ENCODE peak calls at places on chromosome 3, in four cellular contexts. One of them, this sample, is unnamed.

GRCh38 chr3:149170672-149171071 is 41.2 kb downstream of the HPS3 start:
- DNase-seq in activated naive CD4-positive, alpha-beta T cell treated with anti-CD3 and anti-CD28 coated beads, Interleukin-2, amount 50 U/mL, for 16 hours: no peak
- DNase-seq in activated CD8-positive, alpha-beta memory T cell treated with anti-CD3 and anti-CD28 coated beads, Interleukin-2, amount 50 U/mL, for 48 hours: no peak
- DNase-seq in foreskin fibroblast: peak
- DNase-seq in this sample: no peak

GRCh38 chr3:79204351-79204750 is 563.4 kb downstream of the ROBO1 start:
- DNase-seq in activated naive CD4-positive, alpha-beta T cell treated with anti-CD3 and anti-CD28 coated beads, Interleukin-2, amount 50 U/mL, for 16 hours: no peak
- DNase-seq in activated CD8-positive, alpha-beta memory T cell treated with anti-CD3 and anti-CD28 coated beads, Interleukin-2, amount 50 U/mL, for 48 hours: no peak
- DNase-seq in foreskin fibroblast: no peak
- DNase-seq in this sample: no peak

GRCh38 chr3:180529778-180530177 is 72.2 kb upstream of the TTC14 start:
- DNase-seq in activated naive CD4-positive, alpha-beta T cell treated with anti-CD3 and anti-CD28 coated beads, Interleukin-2, amount 50 U/mL, for 16 hours: no peak
- DNase-seq in activated CD8-positive, alpha-beta memory T cell treated with anti-CD3 and anti-CD28 coated beads, Interleukin-2, amount 50 U/mL, for 48 hours: no peak
- DNase-seq in foreskin fibroblast: no peak
- DNase-seq in this sample: no peak

GRCh38 chr3:53178246-53178645 is 17.2 kb downstream of the PRKCD start:
- DNase-seq in activated naive CD4-positive, alpha-beta T cell treated with anti-CD3 and anti-CD28 coated beads, Interleukin-2, amount 50 U/mL, for 16 hours: no peak
- DNase-seq in activated CD8-positive, alpha-beta memory T cell treated with anti-CD3 and anti-CD28 coated beads, Interleukin-2, amount 50 U/mL, for 48 hours: no peak
- DNase-seq in foreskin fibroblast: no peak
- DNase-seq in this sample: no peak

GRCh38 chr3:42505203-42505848 is 2.9 kb downstream of the VIPR1 start:
- DNase-seq in activated naive CD4-positive, alpha-beta T cell treated with anti-CD3 and anti-CD28 coated beads, Interleukin-2, amount 50 U/mL, for 16 hours: peak
- DNase-seq in activated CD8-positive, alpha-beta memory T cell treated with anti-CD3 and anti-CD28 coated beads, Interleukin-2, amount 50 U/mL, for 48 hours: peak
- DNase-seq in foreskin fibroblast: no peak
- DNase-seq in this sample: peak

GRCh38 chr3:192899540-192899982 is 18.1 kb downstream of the MB21D2 start:
- DNase-seq in activated naive CD4-positive, alpha-beta T cell treated with anti-CD3 and anti-CD28 coated beads, Interleukin-2, amount 50 U/mL, for 16 hours: no peak
- DNase-seq in activated CD8-positive, alpha-beta memory T cell treated with anti-CD3 and anti-CD28 coated beads, Interleukin-2, amount 50 U/mL, for 48 hours: no peak
- DNase-seq in foreskin fibroblast: peak
- DNase-seq in this sample: no peak

GRCh38 chr3:57837686-57838085 is 81.6 kb downstream of the SLMAP start:
- DNase-seq in activated naive CD4-positive, alpha-beta T cell treated with anti-CD3 and anti-CD28 coated beads, Interleukin-2, amount 50 U/mL, for 16 hours: no peak
- DNase-seq in activated CD8-positive, alpha-beta memory T cell treated with anti-CD3 and anti-CD28 coated beads, Interleukin-2, amount 50 U/mL, for 48 hours: no peak
- DNase-seq in foreskin fibroblast: no peak
- DNase-seq in this sample: no peak

GRCh38 chr3:142445816-142446254 is 2.0 kb downstream of the XRN1 start:
- DNase-seq in activated naive CD4-positive, alpha-beta T cell treated with anti-CD3 and anti-CD28 coated beads, Interleukin-2, amount 50 U/mL, for 16 hours: no peak
- DNase-seq in activated CD8-positive, alpha-beta memory T cell treated with anti-CD3 and anti-CD28 coated beads, Interleukin-2, amount 50 U/mL, for 48 hours: no peak
- DNase-seq in foreskin fibroblast: peak
- DNase-seq in this sample: no peak

GRCh38 chr3:1824359-1824758 is 274.3 kb upstream of the CNTN4 start:
- DNase-seq in activated naive CD4-positive, alpha-beta T cell treated with anti-CD3 and anti-CD28 coated beads, Interleukin-2, amount 50 U/mL, for 16 hours: no peak
- DNase-seq in activated CD8-positive, alpha-beta memory T cell treated with anti-CD3 and anti-CD28 coated beads, Interleukin-2, amount 50 U/mL, for 48 hours: no peak
- DNase-seq in foreskin fibroblast: no peak
- DNase-seq in this sample: no peak

GRCh38 chr3:73622135-73622534 is 2.6 kb downstream of the PDZRN3 start:
- DNase-seq in activated naive CD4-positive, alpha-beta T cell treated with anti-CD3 and anti-CD28 coated beads, Interleukin-2, amount 50 U/mL, for 16 hours: no peak
- DNase-seq in activated CD8-positive, alpha-beta memory T cell treated with anti-CD3 and anti-CD28 coated beads, Interleukin-2, amount 50 U/mL, for 48 hours: no peak
- DNase-seq in foreskin fibroblast: peak
- DNase-seq in this sample: peak

GRCh38 chr3:165464736-165465135 is 268.6 kb upstream of the SLITRK3 start:
- DNase-seq in activated naive CD4-positive, alpha-beta T cell treated with anti-CD3 and anti-CD28 coated beads, Interleukin-2, amount 50 U/mL, for 16 hours: no peak
- DNase-seq in activated CD8-positive, alpha-beta memory T cell treated with anti-CD3 and anti-CD28 coated beads, Interleukin-2, amount 50 U/mL, for 48 hours: no peak
- DNase-seq in foreskin fibroblast: no peak
- DNase-seq in this sample: no peak

GRCh38 chr3:15815696-15816095 is 17.9 kb upstream of the ANKRD28 start:
- DNase-seq in activated naive CD4-positive, alpha-beta T cell treated with anti-CD3 and anti-CD28 coated beads, Interleukin-2, amount 50 U/mL, for 16 hours: no peak
- DNase-seq in activated CD8-positive, alpha-beta memory T cell treated with anti-CD3 and anti-CD28 coated beads, Interleukin-2, amount 50 U/mL, for 48 hours: no peak
- DNase-seq in foreskin fibroblast: peak
- DNase-seq in this sample: no peak

GRCh38 chr3:128486692-128487537 is 6.1 kb downstream of the GATA2 start:
- DNase-seq in activated naive CD4-positive, alpha-beta T cell treated with anti-CD3 and anti-CD28 coated beads, Interleukin-2, amount 50 U/mL, for 16 hours: no peak
- DNase-seq in activated CD8-positive, alpha-beta memory T cell treated with anti-CD3 and anti-CD28 coated beads, Interleukin-2, amount 50 U/mL, for 48 hours: peak
- DNase-seq in foreskin fibroblast: no peak
- DNase-seq in this sample: no peak

GRCh38 chr3:122682016-122682374 is 1.4 kb downstream of the PARP14 start:
- DNase-seq in activated naive CD4-positive, alpha-beta T cell treated with anti-CD3 and anti-CD28 coated beads, Interleukin-2, amount 50 U/mL, for 16 hours: no peak
- DNase-seq in activated CD8-positive, alpha-beta memory T cell treated with anti-CD3 and anti-CD28 coated beads, Interleukin-2, amount 50 U/mL, for 48 hours: no peak
- DNase-seq in foreskin fibroblast: no peak
- DNase-seq in this sample: no peak

GRCh38 chr3:143637133-143637532 is 211.1 kb downstream of the SLC9A9 start:
- DNase-seq in activated naive CD4-positive, alpha-beta T cell treated with anti-CD3 and anti-CD28 coated beads, Interleukin-2, amount 50 U/mL, for 16 hours: no peak
- DNase-seq in activated CD8-positive, alpha-beta memory T cell treated with anti-CD3 and anti-CD28 coated beads, Interleukin-2, amount 50 U/mL, for 48 hours: no peak
- DNase-seq in foreskin fibroblast: no peak
- DNase-seq in this sample: no peak

GRCh38 chr3:172097585-172097984 is 58.2 kb downstream of the FNDC3B start:
- DNase-seq in activated naive CD4-positive, alpha-beta T cell treated with anti-CD3 and anti-CD28 coated beads, Interleukin-2, amount 50 U/mL, for 16 hours: no peak
- DNase-seq in activated CD8-positive, alpha-beta memory T cell treated with anti-CD3 and anti-CD28 coated beads, Interleukin-2, amount 50 U/mL, for 48 hours: no peak
- DNase-seq in foreskin fibroblast: no peak
- DNase-seq in this sample: no peak

GRCh38 chr3:46482632-46483311 is 15.0 kb upstream of the RTP3 start:
- DNase-seq in activated naive CD4-positive, alpha-beta T cell treated with anti-CD3 and anti-CD28 coated beads, Interleukin-2, amount 50 U/mL, for 16 hours: no peak
- DNase-seq in activated CD8-positive, alpha-beta memory T cell treated with anti-CD3 and anti-CD28 coated beads, Interleukin-2, amount 50 U/mL, for 48 hours: no peak
- DNase-seq in foreskin fibroblast: no peak
- DNase-seq in this sample: no peak

GRCh38 chr3:129651316-129652202 is 45.1 kb upstream of the PLXND1 start:
- DNase-seq in activated naive CD4-positive, alpha-beta T cell treated with anti-CD3 and anti-CD28 coated beads, Interleukin-2, amount 50 U/mL, for 16 hours: no peak
- DNase-seq in activated CD8-positive, alpha-beta memory T cell treated with anti-CD3 and anti-CD28 coated beads, Interleukin-2, amount 50 U/mL, for 48 hours: no peak
- DNase-seq in foreskin fibroblast: peak
- DNase-seq in this sample: no peak

GRCh38 chr3:196220587-196220986 is 4.3 kb downstream of the SLC51A start:
- DNase-seq in activated naive CD4-positive, alpha-beta T cell treated with anti-CD3 and anti-CD28 coated beads, Interleukin-2, amount 50 U/mL, for 16 hours: no peak
- DNase-seq in activated CD8-positive, alpha-beta memory T cell treated with anti-CD3 and anti-CD28 coated beads, Interleukin-2, amount 50 U/mL, for 48 hours: no peak
- DNase-seq in foreskin fibroblast: no peak
- DNase-seq in this sample: no peak

GRCh38 chr3:41265823-41266273 is 66.5 kb downstream of the CTNNB1 start:
- DNase-seq in activated naive CD4-positive, alpha-beta T cell treated with anti-CD3 and anti-CD28 coated beads, Interleukin-2, amount 50 U/mL, for 16 hours: no peak
- DNase-seq in activated CD8-positive, alpha-beta memory T cell treated with anti-CD3 and anti-CD28 coated beads, Interleukin-2, amount 50 U/mL, for 48 hours: no peak
- DNase-seq in foreskin fibroblast: peak
- DNase-seq in this sample: no peak

GRCh38 chr3:197793246-197793645 is 2.2 kb downstream of the LRCH3 start:
- DNase-seq in activated naive CD4-positive, alpha-beta T cell treated with anti-CD3 and anti-CD28 coated beads, Interleukin-2, amount 50 U/mL, for 16 hours: no peak
- DNase-seq in activated CD8-positive, alpha-beta memory T cell treated with anti-CD3 and anti-CD28 coated beads, Interleukin-2, amount 50 U/mL, for 48 hours: no peak
- DNase-seq in foreskin fibroblast: no peak
- DNase-seq in this sample: no peak

GRCh38 chr3:23809840-23810341 is 4.1 kb downstream of the UBE2E1 start:
- DNase-seq in activated naive CD4-positive, alpha-beta T cell treated with anti-CD3 and anti-CD28 coated beads, Interleukin-2, amount 50 U/mL, for 16 hours: no peak
- DNase-seq in activated CD8-positive, alpha-beta memory T cell treated with anti-CD3 and anti-CD28 coated beads, Interleukin-2, amount 50 U/mL, for 48 hours: no peak
- DNase-seq in foreskin fibroblast: no peak
- DNase-seq in this sample: no peak

GRCh38 chr3:131794766-131795381 is 239.9 kb downstream of the CPNE4 start:
- DNase-seq in activated naive CD4-positive, alpha-beta T cell treated with anti-CD3 and anti-CD28 coated beads, Interleukin-2, amount 50 U/mL, for 16 hours: no peak
- DNase-seq in activated CD8-positive, alpha-beta memory T cell treated with anti-CD3 and anti-CD28 coated beads, Interleukin-2, amount 50 U/mL, for 48 hours: no peak
- DNase-seq in foreskin fibroblast: peak
- DNase-seq in this sample: peak

GRCh38 chr3:55482496-55483195 is 4.5 kb downstream of the WNT5A start:
- DNase-seq in activated naive CD4-positive, alpha-beta T cell treated with anti-CD3 and anti-CD28 coated beads, Interleukin-2, amount 50 U/mL, for 16 hours: no peak
- DNase-seq in activated CD8-positive, alpha-beta memory T cell treated with anti-CD3 and anti-CD28 coated beads, Interleukin-2, amount 50 U/mL, for 48 hours: no peak
- DNase-seq in foreskin fibroblast: peak
- DNase-seq in this sample: peak

GRCh38 chr3:38374221-38374620 is 27.6 kb downstream of the XYLB start:
- DNase-seq in activated naive CD4-positive, alpha-beta T cell treated with anti-CD3 and anti-CD28 coated beads, Interleukin-2, amount 50 U/mL, for 16 hours: no peak
- DNase-seq in activated CD8-positive, alpha-beta memory T cell treated with anti-CD3 and anti-CD28 coated beads, Interleukin-2, amount 50 U/mL, for 48 hours: peak
- DNase-seq in foreskin fibroblast: no peak
- DNase-seq in this sample: no peak

GRCh38 chr3:60580826-60581225 is 670.4 kb downstream of the FHIT start:
- DNase-seq in activated naive CD4-positive, alpha-beta T cell treated with anti-CD3 and anti-CD28 coated beads, Interleukin-2, amount 50 U/mL, for 16 hours: no peak
- DNase-seq in activated CD8-positive, alpha-beta memory T cell treated with anti-CD3 and anti-CD28 coated beads, Interleukin-2, amount 50 U/mL, for 48 hours: no peak
- DNase-seq in foreskin fibroblast: no peak
- DNase-seq in this sample: no peak

GRCh38 chr3:45547764-45548683 is 46.5 kb upstream of the LIMD1 start:
- DNase-seq in activated naive CD4-positive, alpha-beta T cell treated with anti-CD3 and anti-CD28 coated beads, Interleukin-2, amount 50 U/mL, for 16 hours: no peak
- DNase-seq in activated CD8-positive, alpha-beta memory T cell treated with anti-CD3 and anti-CD28 coated beads, Interleukin-2, amount 50 U/mL, for 48 hours: no peak
- DNase-seq in foreskin fibroblast: peak
- DNase-seq in this sample: no peak

This sample was measured in ecto neural progenitor cell.